ENCODE peak calls at places on chromosome 17, in six cellular contexts. S, N, R, X, H and M are unnamed samples.

GRCh38 chr17:50527949-50528474 is 4.5 kb upstream of the EPN3 start:
- DNase-seq in H (no peak), S (no peak), R (no peak), N (no peak), X (no peak), M (no peak)

GRCh38 chr17:76485569-76485968 is 15.7 kb downstream of the RHBDF2 start:
- DNase-seq in X (no peak), N (no peak), H (no peak), S (no peak), R (no peak), M (no peak)

GRCh38 chr17:69342896-69343644 is 16.1 kb upstream of the ABCA5 start:
- DNase-seq in R (no peak), X (no peak), H (no peak), N (no peak), S (no peak), M (no peak)

GRCh38 chr17:31136319-31136718 is 41.5 kb downstream of the NF1 start:
- DNase-seq in X (no peak), R (no peak), N (no peak), S (no peak), H (peak; percentile 10), M (no peak)

GRCh38 chr17:47864791-47865216 is 13.8 kb upstream of the SP6 start:
- DNase-seq in R (no peak), H (peak; percentile 89), N (no peak), X (no peak), S (no peak), M (no peak)

GRCh38 chr17:44324571-44325275 is at the start of gene SLC25A39:
- DNase-seq in H (peak; percentile 98), N (peak; percentile 94), X (peak; percentile 98), R (peak; percentile 95), S (no peak), M (peak; percentile 97)

GRCh38 chr17:8048736-8049135 is 9.9 kb downstream of the ALOX15B start:
- DNase-seq in S (no peak), R (no peak), X (no peak), H (no peak), N (no peak), M (no peak)

GRCh38 chr17:17439971-17440843 is 36.6 kb upstream of the MED9 start:
- DNase-seq in H (peak; percentile 78), N (peak; percentile 38), R (peak; percentile 73), X (peak; percentile 82), S (no peak), M (peak; percentile 80)

GRCh38 chr17:32015245-32016013 is 8.2 kb downstream of the LRRC37B start:
- DNase-seq in X (no peak), S (no peak), R (no peak), N (no peak), H (peak; percentile 86), M (no peak)

GRCh38 chr17:78921437-78921971 is 3.7 kb downstream of the TIMP2 start:
- DNase-seq in S (no peak), X (no peak), H (no peak), N (no peak), R (no peak), M (no peak)

GRCh38 chr17:7885357-7886226 is 3.0 kb upstream of the CHD3 start:
- DNase-seq in H (peak; percentile 29), N (peak; percentile 38), S (no peak), R (peak; percentile 61), X (peak; percentile 89), M (peak; percentile 39)

GRCh38 chr17:4109424-4109823 is 33.4 kb downstream of the ZZEF1 start:
- DNase-seq in H (no peak), X (no peak), N (no peak), R (no peak), S (no peak), M (no peak)

GRCh38 chr17:77841742-77842141 is 116.8 kb upstream of the TNRC6C start:
- DNase-seq in X (no peak), R (no peak), S (no peak), N (no peak), H (no peak), M (no peak)

GRCh38 chr17:58325289-58325726 is 3.3 kb downstream of the TSPOAP1 start:
- DNase-seq in X (peak; percentile 94), R (no peak), S (no peak), H (no peak), N (peak; percentile 31), M (no peak)

GRCh38 chr17:43533699-43534098 is 12.4 kb downstream of the ETV4 start:
- DNase-seq in R (no peak), N (no peak), S (no peak), X (no peak), H (no peak), M (no peak)

GRCh38 chr17:9444687-9445086 is 130.9 kb downstream of the STX8 start:
- DNase-seq in X (no peak), R (no peak), N (no peak), S (no peak), H (no peak), M (no peak)

GRCh38 chr17:50272711-50273653 is 1.3 kb upstream of the TMEM92 start:
- DNase-seq in X (peak; percentile 98), R (peak; percentile 69), N (peak; percentile 78), S (no peak), H (peak; percentile 63), M (peak; percentile 62)

GRCh38 chr17:73338050-73338491 is 26.3 kb upstream of the CDC42EP4 start:
- DNase-seq in S (no peak), H (no peak), X (peak; percentile 41), R (no peak), N (no peak), M (no peak)

GRCh38 chr17:59899099-59899498 is 6.2 kb downstream of the RPS6KB1 start:
- DNase-seq in R (no peak), S (no peak), X (no peak), H (no peak), N (no peak), M (no peak)

GRCh38 chr17:45971698-45972141 is 27.3 kb upstream of the STH start:
- DNase-seq in N (no peak), S (no peak), R (no peak), X (peak; percentile 85), H (no peak), M (no peak)

GRCh38 chr17:74571894-74572293 is 4.6 kb upstream of the CD300H start:
- DNase-seq in X (no peak), H (no peak), R (no peak), N (no peak), S (no peak), M (no peak)

GRCh38 chr17:32518856-32519768 is 32.3 kb downstream of the CDK5R1 start:
- DNase-seq in X (peak; percentile 98), N (peak; percentile 57), R (peak; percentile 23), H (peak; percentile 52), S (no peak), M (peak; percentile 63)

GRCh38 chr17:50563095-50563511 is 2.6 kb downstream of the CACNA1G start:
- DNase-seq in H (no peak), X (no peak), S (no peak), R (no peak), N (no peak), M (no peak)

GRCh38 chr17:64056269-64057005 is 36.0 kb upstream of the ICAM2 start:
- DNase-seq in S (no peak), H (peak; percentile 49), N (no peak), X (peak; percentile 88), R (no peak), M (no peak)

GRCh38 chr17:28533091-28533670 is 19.2 kb downstream of the UNC119 start:
- DNase-seq in N (no peak), X (peak; percentile 82), R (no peak), H (no peak), S (no peak), M (no peak)